ENCODE peak calls at places on chromosomes 7 and 10, in five cellular contexts. D is fibroblast of mammary gland, Y is GM12865, U is suprapubic skin, O is endothelial cell. Q is an unnamed sample.

GRCh38 chr7:5429253-5429856 is 5.7 kb upstream of the TNRC18 start:
- DNase-seq in D (no peak), Y (no peak), U (no peak), O (peak), Q (peak)

GRCh38 chr10:100625821-100626220 is 90.1 kb downstream of the HIF1AN start:
- DNase-seq in D (no peak), Y (no peak), U (peak), O (no peak), Q (no peak)

GRCh38 chr10:132604686-132605085 is 67.1 kb downstream of the INPP5A start:
- DNase-seq in D (no peak), Y (no peak), U (no peak), O (no peak), Q (no peak)

GRCh38 chr7:66921918-66922486 is 977 bp downstream of the TMEM248 start:
- DNase-seq in D (no peak), Y (peak), U (no peak), O (no peak), Q (no peak)

GRCh38 chr10:109411897-109412296 is 511.4 kb downstream of the XPNPEP1 start:
- DNase-seq in D (no peak), Y (no peak), U (no peak), O (no peak), Q (peak)

GRCh38 chr10:70726909-70727495 is 54.7 kb downstream of the ADAMTS14 start:
- DNase-seq in D (no peak), Y (no peak), U (no peak), O (no peak), Q (no peak)

GRCh38 chr10:77351386-77351785 is 286.2 kb downstream of the KCNMA1 start:
- DNase-seq in D (peak), Y (no peak), U (no peak), O (no peak), Q (no peak)

GRCh38 chr7:152577339-152577738 is 98.6 kb downstream of the XRCC2 start:
- DNase-seq in D (no peak), Y (no peak), U (no peak), O (no peak), Q (no peak)

GRCh38 chr7:26143298-26144044 is 8.5 kb upstream of the NFE2L3 start:
- DNase-seq in D (peak), Y (no peak), U (peak), O (no peak), Q (peak)

GRCh38 chr10:45592432-45592831 is 80.1 kb downstream of the ZFAND4 start:
- DNase-seq in D (no peak), Y (no peak), U (no peak), O (no peak), Q (no peak)

GRCh38 chr7:1123721-1124120 is 35.8 kb downstream of the GPER1 start:
- DNase-seq in D (peak), Y (no peak), U (peak), O (peak), Q (peak)

GRCh38 chr7:131546126-131546525 is 10.3 kb downstream of the PODXL start:
- DNase-seq in D (no peak), Y (peak), U (no peak), O (no peak), Q (no peak)

GRCh38 chr7:93992423-93993110 is 11.6 kb downstream of the BET1 start:
- DNase-seq in D (no peak), Y (no peak), U (no peak), O (no peak), Q (no peak)

GRCh38 chr10:50033481-50033880 is 34.3 kb upstream of the WASHC2A start:
- DNase-seq in D (peak), Y (no peak), U (no peak), O (no peak), Q (peak)
- TF ChIP-seq CTCF in D (no peak), Y (no peak), U (no peak), O (no peak), Q (no peak)

DNA sequence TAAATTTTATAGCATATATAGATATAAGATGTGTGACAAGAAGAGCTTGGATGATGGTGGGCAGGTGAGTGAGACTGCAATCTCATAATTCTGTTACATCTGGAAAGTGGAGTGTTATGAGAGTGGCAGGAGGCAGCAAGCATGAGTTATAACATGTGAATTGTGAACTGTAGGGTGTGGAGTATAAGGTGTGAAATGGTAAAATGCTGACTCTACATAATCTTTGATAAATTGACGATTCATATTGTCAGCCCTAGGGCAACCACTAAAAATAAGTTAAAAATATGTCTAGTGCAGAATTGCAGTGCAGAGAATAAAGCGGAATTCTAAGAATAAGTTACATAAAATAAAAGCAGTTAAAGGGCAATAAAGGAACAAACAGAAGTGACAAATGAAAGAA is 74.8 kb upstream of the AKR1E2 start:
- DNase-seq in D (no peak), Y (no peak), U (no peak), O (no peak), Q (no peak)
- TF ChIP-seq CTCF in D (no peak), Y (no peak), U (no peak), O (no peak), Q (no peak)

DNA sequence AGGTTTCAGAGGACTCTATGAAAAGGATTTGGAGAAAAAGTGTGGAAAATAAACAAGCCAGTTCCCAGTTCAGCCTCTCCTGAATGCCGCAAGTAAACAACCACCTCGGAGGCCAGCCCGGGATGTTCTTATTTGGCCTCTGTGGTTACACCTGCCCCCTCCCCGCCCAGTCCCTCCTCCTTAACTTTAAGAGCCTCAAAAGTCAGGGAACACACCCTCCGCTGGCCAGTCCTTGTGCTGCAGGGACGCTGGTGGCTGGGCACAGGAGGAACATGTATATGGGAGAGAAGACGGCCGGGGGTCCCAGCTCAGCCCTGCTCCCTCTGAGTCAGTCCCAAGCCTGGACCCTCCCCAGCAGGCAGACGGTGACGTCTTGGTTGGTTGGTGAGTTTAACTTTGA is 6.1 kb downstream of the CHST3 start:
- DNase-seq in D (no peak), Y (no peak), U (no peak), O (peak), Q (no peak)
- TF ChIP-seq CTCF in D (peak), Y (no peak), U (peak), O (no peak), Q (peak)

GRCh38 chr10:117544729-117545140 is 2.2 kb downstream of the EMX2 start:
- DNase-seq in D (no peak), Y (no peak), U (peak), O (no peak), Q (no peak)
- TF ChIP-seq CTCF in D (no peak), Y (no peak), U (no peak), O (no peak), Q (no peak)

Q was measured in fibroblast of pulmonary artery.